ENCODE peak calls at places on chromosomes 12 and 14, in five cellular contexts. H, T, C, W and Z are unnamed samples. For H3K4me1 and H3K27me3, the result is how much of the 10 kb centered on the place peaks cover.

GRCh38 chr14:76456891-76457586 is 81.1 kb downstream of the ESRRB start:
- DNase-seq in H (no peak), T (no peak), C (no peak), W (no peak), Z (no peak)

GRCh38 chr12:31629756-31630732 is 29.4 kb upstream of the ETFBKMT start:
- DNase-seq in H (no peak), T (no peak), C (peak), W (peak), Z (peak)

GRCh38 chr12:39824505-39825198 is 205.0 kb upstream of the ABCD2 start:
- DNase-seq in H (peak), T (no peak), C (no peak), W (no peak), Z (no peak)

GRCh38 chr14:75885829-75886228 is 96.0 kb downstream of the TGFB3 start:
- DNase-seq in H (no peak), T (no peak), C (no peak), W (no peak), Z (no peak)

GRCh38 chr14:54331516-54331915 is 65.3 kb upstream of the CDKN3 start:
- DNase-seq in H (no peak), T (no peak), C (no peak), W (no peak), Z (no peak)

GRCh38 chr14:32933943-32934890 is 4.5 kb upstream of the NPAS3 start:
- DNase-seq in H (no peak), T (no peak), C (peak), W (peak), Z (peak)

GRCh38 chr14:75495882-75496281 is 26.4 kb upstream of the BATF start:
- DNase-seq in H (no peak), T (peak), C (no peak), W (no peak), Z (no peak)

GRCh38 chr14:53412819-53413664 is 259.9 kb upstream of the DDHD1 start:
- DNase-seq in H (no peak), T (no peak), C (no peak), W (no peak), Z (no peak)

GRCh38 chr12:81502912-81503695 is 256.0 kb downstream of the PPFIA2 start:
- DNase-seq in H (no peak), T (no peak), C (peak), W (no peak), Z (no peak)

GRCh38 chr12:107369006-107369405 is 275.7 kb upstream of the CRY1 start:
- DNase-seq in H (no peak), T (no peak), C (no peak), W (no peak), Z (no peak)

GRCh38 chr12:29282452-29282851 is 98.5 kb downstream of the ERGIC2 start:
- DNase-seq in H (no peak), T (no peak), C (no peak), W (no peak), Z (no peak)

GRCh38 chr14:96852823-96853422 is 55.7 kb downstream of the VRK1 start:
- DNase-seq in H (no peak), T (no peak), C (peak), W (no peak), Z (no peak)

GRCh38 chr12:117119592-117120198 is 20.5 kb upstream of the TESC start:
- DNase-seq in H (peak), T (no peak), C (peak), W (no peak), Z (no peak)

GRCh38 chr12:122788387-122788786 is 14.0 kb downstream of the CCDC62 start:
- DNase-seq in H (no peak), T (no peak), C (no peak), W (no peak), Z (no peak)

GRCh38 chr12:18966927-18967326 is 162.6 kb upstream of the PLEKHA5 start:
- DNase-seq in H (no peak), T (no peak), C (no peak), W (no peak), Z (no peak)

GRCh38 chr12:59374783-59375182 is 221.0 kb upstream of the SLC16A7 start:
- DNase-seq in H (no peak), T (no peak), C (no peak), W (no peak), Z (no peak)

GRCh38 chr14:101761032-101761880 is at the start of gene PPP2R5C:
- DNase-seq in H (peak), T (peak), C (peak), W (peak), Z (peak)

GRCh38 chr12:92438641-92439396 is 264.0 kb upstream of the PLEKHG7 start:
- DNase-seq in H (no peak), T (no peak), C (no peak), W (no peak), Z (no peak)

GRCh38 chr12:91210144-91210543 is 27.5 kb upstream of the DCN start:
- DNase-seq in H (no peak), T (no peak), C (no peak), W (no peak), Z (no peak)

GRCh38 chr12:159131-159782 is 54.7 kb downstream of the SLC6A12 start:
- DNase-seq in H (no peak), T (no peak), C (no peak), W (no peak), Z (peak)

GRCh38 chr12:3888654-3889053 is 15.5 kb upstream of the PARP11 start:
- DNase-seq in H (no peak), T (no peak), C (no peak), W (no peak), Z (no peak)

GRCh38 chr12:12691549-12691948 is 4.4 kb downstream of the GPR19 start:
- DNase-seq in H (no peak), T (no peak), C (no peak), W (no peak), Z (no peak)

GRCh38 chr14:103391048-103391447 is 5.8 kb downstream of the MARK3 start:
- DNase-seq in H (no peak), T (no peak), C (peak), W (no peak), Z (no peak)

GRCh38 chr12:115227137-115227615 is 543.2 kb upstream of the TBX3 start:
- DNase-seq in H (no peak), T (no peak), C (peak), W (no peak), Z (peak)

GRCh38 chr12:6554168-6554989 is 1.5 kb downstream of the IFFO1 start:
- DNase-seq in H (peak), T (peak), C (peak), W (peak), Z (peak)

GRCh38 chr12:22656376-22656775 is 31.4 kb downstream of the ETNK1 start:
- DNase-seq in H (no peak), T (no peak), C (no peak), W (no peak), Z (no peak)

GRCh38 chr12:90085491-90086274 is 377.0 kb upstream of the ATP2B1 start:
- DNase-seq in H (no peak), T (no peak), C (no peak), W (no peak), Z (no peak)

GRCh38 chr14:68760771-68761170 is 32.1 kb downstream of the ZFP36L1 start:
- DNase-seq in H (no peak), T (no peak), C (no peak), W (no peak), Z (no peak)

GRCh38 chr14:92844220-92844619 is 50.1 kb downstream of the GOLGA5 start:
- DNase-seq in H (no peak), T (no peak), C (no peak), W (no peak), Z (no peak)

GRCh38 chr14:70648374-70648773 is 6.7 kb downstream of the TTC9 start:
- DNase-seq in H (no peak), T (no peak), C (no peak), W (no peak), Z (peak)

GRCh38 chr12:45918818-45919217 is 71.6 kb downstream of the SCAF11 start:
- DNase-seq in H (no peak), T (no peak), C (no peak), W (no peak), Z (no peak)

GRCh38 chr12:57224973-57225679 is 4.4 kb upstream of the SHMT2 start:
- DNase-seq in H (peak), T (no peak), C (peak), W (no peak), Z (peak)

GRCh38 chr12:55336002-55336401 is 5.5 kb downstream of the OR6C3 start:
- DNase-seq in H (no peak), T (no peak), C (no peak), W (no peak), Z (no peak)

GRCh38 chr12:109730306-109731145 is 16.9 kb downstream of the FAM222A start:
- DNase-seq in H (peak), T (no peak), C (no peak), W (no peak), Z (no peak)

GRCh38 chr12:19158909-19159308 is 29.4 kb downstream of the PLEKHA5 start:
- DNase-seq in H (no peak), T (no peak), C (no peak), W (no peak), Z (no peak)

GRCh38 chr12:111320233-111321050 is 48.5 kb downstream of the PHETA1 start:
- DNase-seq in H (no peak), T (no peak), C (no peak), W (no peak), Z (no peak)

GRCh38 chr14:28308727-28309126 is 457.9 kb upstream of the FOXG1 start:
- DNase-seq in H (no peak), T (no peak), C (no peak), W (no peak), Z (no peak)

GRCh38 chr14:20194101-20194500 is 3.4 kb downstream of the OR11G2 start:
- DNase-seq in H (no peak), T (no peak), C (no peak), W (no peak), Z (no peak)

GRCh38 chr12:79553863-79554574 is 136.7 kb downstream of the PAWR start:
- DNase-seq in H (no peak), T (no peak), C (no peak), W (no peak), Z (no peak)
- H3K4me1 ChIP-seq in H (under half), T (under half), C (under half), W (under half), Z (under half)

GRCh38 chr12:16307843-16308475 is 30.5 kb upstream of the SLC15A5 start:
- DNase-seq in H (no peak), T (no peak), C (no peak), W (no peak), Z (no peak)
- H3K27me3 ChIP-seq in H (under half), T (under half), C (under half), W (under half), Z (under half)

DNA sequence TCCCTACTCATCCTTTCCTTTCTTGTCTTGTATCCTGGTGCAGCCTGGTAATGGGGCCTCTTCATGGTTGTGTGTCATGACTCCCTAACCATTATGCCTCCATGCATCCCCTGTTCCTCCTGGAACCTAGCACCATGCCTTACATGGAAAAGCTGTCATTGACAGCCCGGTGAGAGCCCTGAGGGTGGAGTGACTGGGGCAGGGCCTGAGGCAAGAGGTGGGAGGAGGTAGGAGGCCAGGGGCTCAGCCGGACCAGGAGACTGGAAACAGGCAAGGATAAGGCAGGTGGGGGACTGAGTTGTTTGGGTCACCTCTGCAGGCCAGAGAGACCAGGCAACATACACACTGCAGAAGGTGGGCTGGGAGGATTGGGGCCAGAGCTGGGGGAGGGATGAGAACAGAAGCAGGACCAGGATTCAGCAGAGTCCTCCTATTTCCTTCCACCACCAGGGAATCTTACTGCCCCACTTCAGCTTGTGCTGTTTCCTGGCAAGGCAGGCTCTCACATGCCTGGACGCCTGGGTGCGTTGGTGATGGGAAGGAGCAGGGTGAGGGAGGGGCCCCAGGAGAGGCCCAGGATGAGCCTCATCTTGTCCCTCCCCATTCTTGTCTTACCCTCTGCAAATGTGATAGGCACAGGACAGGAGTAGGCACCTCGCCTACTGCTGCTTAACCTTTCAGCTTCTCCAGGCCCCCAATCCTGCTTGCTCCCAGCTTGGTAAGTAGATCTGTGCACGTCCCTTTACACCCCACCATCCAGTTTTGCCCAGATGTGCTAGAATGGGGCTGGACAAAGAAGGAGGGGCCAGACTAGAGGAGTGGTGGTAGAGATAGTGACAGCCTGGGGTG is at the start of gene LTB4R2:
- DNase-seq in H (no peak), T (no peak), C (no peak), W (no peak), Z (peak)
- H3K4me1 ChIP-seq in H (half or more), T (under half), C (under half), W (under half), Z (under half)

GRCh38 chr12:1885605-1886245 is 32.7 kb downstream of the CACNA2D4 start:
- DNase-seq in H (no peak), T (no peak), C (no peak), W (no peak), Z (no peak)

GRCh38 chr12:1883513-1883912 is 34.9 kb downstream of the CACNA2D4 start:
- DNase-seq in H (no peak), T (no peak), C (no peak), W (no peak), Z (no peak)

GRCh38 chr12:1882850-1883470 is 35.5 kb downstream of the CACNA2D4 start:
- DNase-seq in H (no peak), T (no peak), C (no peak), W (no peak), Z (no peak)

GRCh38 chr12:1885082-1885596 is 33.3 kb downstream of the CACNA2D4 start:
- DNase-seq in H (no peak), T (no peak), C (no peak), W (no peak), Z (no peak)

GRCh38 chr12:1884651-1885050 is 33.8 kb downstream of the CACNA2D4 start:
- DNase-seq in H (no peak), T (no peak), C (no peak), W (no peak), Z (no peak)
- H3K27me3 ChIP-seq in H (under half), T (under half), C (under half), W (under half), Z (under half)

GRCh38 chr12:106108187-106108816 is 30.5 kb downstream of the NUAK1 start:
- DNase-seq in H (no peak), T (no peak), C (peak), W (no peak), Z (no peak)
- H3K4me1 ChIP-seq in H (half or more), T (under half), C (half or more), W (under half), Z (under half)

GRCh38 chr12:64352181-64352580 is 38.4 kb downstream of the C12orf56 start:
- DNase-seq in H (no peak), T (no peak), C (no peak), W (no peak), Z (no peak)

GRCh38 chr12:64351265-64351664 is 39.3 kb downstream of the C12orf56 start:
- DNase-seq in H (no peak), T (no peak), C (no peak), W (no peak), Z (no peak)

GRCh38 chr12:64347630-64348029 is 42.9 kb downstream of the C12orf56 start:
- DNase-seq in H (no peak), T (no peak), C (no peak), W (no peak), Z (no peak)
- H3K27me3 ChIP-seq in H (under half), T (under half), C (under half), W (under half), Z (under half)

GRCh38 chr14:34872822-34873590 is 2.2 kb downstream of the BAZ1A start:
- DNase-seq in H (no peak), T (no peak), C (peak), W (no peak), Z (no peak)
- H3K4me1 ChIP-seq in H (under half), T (under half), C (under half), W (under half), Z (under half)

GRCh38 chr12:95741635-95742034 is 48.9 kb downstream of the NTN4 start:
- DNase-seq in H (no peak), T (no peak), C (no peak), W (no peak), Z (no peak)
- H3K27me3 ChIP-seq in H (under half), T (under half), C (under half), W (under half), Z (under half)

DNA sequence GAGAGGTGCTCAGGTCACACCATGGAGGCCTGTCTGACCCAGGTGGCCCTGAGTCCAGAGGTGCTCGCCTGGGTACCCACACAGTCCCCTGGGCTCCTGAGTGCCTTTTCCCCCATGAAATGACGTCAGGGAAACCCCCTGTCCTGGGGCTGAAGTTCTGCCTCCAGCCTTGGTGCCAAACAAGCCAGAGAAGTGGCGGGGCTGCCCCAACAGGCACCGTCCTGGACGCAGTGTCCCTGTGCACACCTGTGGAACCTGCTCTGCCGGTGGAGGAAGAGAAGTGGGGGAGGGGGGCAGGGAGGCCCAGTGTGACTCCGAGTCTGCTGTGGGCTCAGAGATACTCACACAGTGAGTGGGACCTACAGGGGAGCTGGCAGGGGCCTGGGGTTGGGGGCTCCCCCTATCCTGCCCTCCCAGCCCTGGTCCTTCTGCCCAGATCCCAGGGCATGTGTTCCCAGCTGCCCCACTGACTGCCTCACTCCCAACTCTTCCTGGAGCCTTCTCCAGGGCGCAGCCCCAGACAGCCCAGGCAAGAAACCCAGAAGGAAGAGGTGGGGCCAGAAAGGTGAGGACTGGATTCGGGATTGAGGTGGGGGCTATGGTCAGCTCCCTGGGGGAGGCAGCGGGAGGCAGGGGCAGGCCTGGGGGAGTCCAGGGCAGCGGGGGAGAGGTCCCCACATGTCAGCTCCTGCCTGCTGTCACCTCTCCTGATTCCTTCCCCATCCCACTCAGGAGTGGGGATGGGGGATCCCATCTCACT is 24.8 kb downstream of the CCDC85C start:
- DNase-seq in H (peak), T (peak), C (peak), W (peak), Z (no peak)
- H3K4me1 ChIP-seq in H (under half), T (under half), C (half or more), W (under half), Z (under half)